ENCODE peak calls at places on chromosomes 16 and 17, in seven cellular contexts. N, W, U, G, K, P and L are unnamed samples.

GRCh38 chr16:81843243-81843582 is 64.1 kb downstream of the PLCG2 start:
- DNase-seq in G (no peak), W (no peak), N (no peak), U (no peak), P (no peak), K (no peak), L (no peak)

GRCh38 chr17:50905460-50905803 is 39.3 kb upstream of the TOB1 start:
- DNase-seq in P (no peak), G (no peak), N (no peak), K (no peak), U (no peak), W (no peak), L (no peak)

GRCh38 chr16:54493594-54493993 is 207.0 kb upstream of the IRX3 start:
- DNase-seq in U (no peak), K (no peak), P (no peak), N (no peak), W (no peak), G (no peak), L (no peak)

GRCh38 chr16:86926146-86926545 is 347.8 kb downstream of the FOXL1 start:
- DNase-seq in N (no peak), G (no peak), U (no peak), W (no peak), K (no peak), P (no peak), L (no peak)

GRCh38 chr16:27892879-27893278 is 170.6 kb downstream of the GSG1L start:
- DNase-seq in K (no peak), N (no peak), U (no peak), W (no peak), G (no peak), P (no peak), L (no peak)

GRCh38 chr17:49959183-49959935 is 9.6 kb upstream of the DLX4 start:
- DNase-seq in P (no peak), U (no peak), N (no peak), G (no peak), W (no peak), K (no peak), L (no peak)

GRCh38 chr17:32484041-32484461 is 2.7 kb upstream of the CDK5R1 start:
- DNase-seq in K (no peak), N (no peak), G (no peak), W (no peak), P (no peak), U (no peak), L (no peak)

GRCh38 chr17:56108811-56109284 is 44.4 kb upstream of the ANKFN1 start:
- DNase-seq in K (no peak), P (no peak), W (no peak), N (no peak), U (no peak), G (no peak), L (no peak)

GRCh38 chr17:57589151-57590034 is 155.7 kb downstream of the CCDC182 start:
- DNase-seq in N (no peak), P (no peak), K (no peak), U (no peak), W (peak; percentile 16), G (no peak), L (no peak)

GRCh38 chr17:41724476-41725030 is 9.9 kb downstream of the HAP1 start:
- DNase-seq in P (no peak), K (no peak), W (no peak), U (no peak), N (no peak), G (no peak), L (no peak)

GRCh38 chr17:50690887-50691549 is 16.7 kb downstream of the ANKRD40 start:
- DNase-seq in K (no peak), U (no peak), W (no peak), G (no peak), P (no peak), N (no peak), L (no peak)

GRCh38 chr16:51577621-51578303 is 426.7 kb upstream of the SALL1 start:
- DNase-seq in U (no peak), N (no peak), W (peak; percentile 97), G (no peak), P (no peak), K (no peak), L (no peak)

GRCh38 chr17:81073967-81074366 is 39.0 kb downstream of the BAIAP2 start:
- DNase-seq in W (no peak), P (no peak), G (no peak), K (no peak), N (no peak), U (no peak), L (no peak)

GRCh38 chr17:81076097-81076754 is 41.3 kb downstream of the BAIAP2 start:
- DNase-seq in G (no peak), K (no peak), U (no peak), W (no peak), P (no peak), N (no peak), L (no peak)

GRCh38 chr17:81074440-81074839 is 39.5 kb downstream of the BAIAP2 start:
- DNase-seq in N (no peak), K (no peak), P (no peak), G (no peak), W (no peak), U (no peak), L (no peak)

GRCh38 chr17:81074875-81075274 is 39.9 kb downstream of the BAIAP2 start:
- DNase-seq in N (no peak), W (no peak), K (no peak), P (no peak), U (no peak), G (no peak), L (no peak)

GRCh38 chr17:81075307-81075706 is 40.4 kb downstream of the BAIAP2 start:
- DNase-seq in G (no peak), W (no peak), K (no peak), N (no peak), U (no peak), P (no peak), L (no peak)
- TF ChIP-seq CTCF in G (no peak), W (no peak), K (no peak), N (no peak), U (no peak), P (no peak), L (no peak)

GRCh38 chr17:75268931-75269330 is 2.1 kb downstream of the MIF4GD start:
- DNase-seq in K (no peak), G (no peak), P (no peak), N (no peak), U (no peak), W (no peak), L (no peak)

GRCh38 chr17:75266315-75267145 is 4.5 kb downstream of the MIF4GD start:
- DNase-seq in G (no peak), K (no peak), U (no peak), N (no peak), P (no peak), W (no peak), L (no peak)

GRCh38 chr17:75265614-75266314 is 4.1 kb downstream of the MRPS7 start:
- DNase-seq in G (no peak), K (no peak), N (no peak), U (no peak), W (no peak), P (no peak), L (no peak)

GRCh38 chr17:75267146-75267402 is 4.0 kb downstream of the MIF4GD start:
- DNase-seq in N (no peak), W (no peak), P (no peak), U (no peak), G (no peak), K (no peak), L (no peak)

DNA sequence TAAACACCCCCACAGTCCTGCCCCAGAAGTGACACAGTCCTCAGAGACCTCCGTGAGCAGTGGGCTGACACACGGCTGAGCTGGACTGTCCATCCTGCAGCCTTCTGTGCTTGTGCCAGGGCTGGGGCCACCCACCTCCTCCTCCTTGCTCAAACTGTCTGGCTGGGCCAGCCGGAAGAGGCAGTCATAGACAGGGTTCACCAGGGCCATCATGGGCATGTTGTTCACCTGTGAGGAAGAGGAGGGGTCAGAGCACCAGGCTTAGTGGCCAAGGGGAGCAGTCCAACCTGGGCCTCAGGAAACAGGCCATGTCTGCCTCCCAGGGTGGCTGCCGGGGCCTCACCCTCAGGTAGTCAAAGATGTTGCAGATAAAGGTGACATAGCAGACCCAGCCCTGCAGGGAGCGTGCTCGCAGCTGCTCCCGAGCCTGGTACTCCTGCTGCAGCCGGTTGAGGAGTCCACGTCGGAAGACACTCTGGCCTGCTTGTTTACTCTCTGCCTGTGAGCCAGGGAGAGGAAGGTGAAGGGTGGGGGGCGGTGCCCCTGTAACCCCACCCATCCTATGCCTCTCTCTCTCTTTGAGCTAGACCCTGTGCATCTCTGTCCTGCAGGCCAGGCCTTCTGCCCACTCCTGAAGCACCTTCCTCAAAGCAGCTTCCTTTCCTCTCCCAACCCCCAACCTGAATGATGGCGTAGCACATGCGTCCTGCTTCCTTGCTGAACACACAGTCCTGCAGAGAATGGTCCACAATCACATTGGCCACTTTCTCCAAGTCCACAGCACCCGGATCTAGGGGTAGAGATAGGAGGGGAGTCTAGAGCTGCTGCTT is 3.4 kb downstream of the MIF4GD start:
- DNase-seq in N (no peak), U (no peak), W (no peak), K (no peak), P (no peak), G (no peak), L (no peak)
- TF ChIP-seq CTCF in N (peak; percentile 35), U (no peak), W (peak; percentile 54), K (no peak), P (no peak), G (no peak), L (no peak)

GRCh38 chr17:28991779-28992178 is 14.1 kb downstream of the SEZ6 start:
- DNase-seq in N (no peak), K (no peak), G (no peak), U (no peak), W (no peak), P (no peak), L (no peak)

GRCh38 chr17:28993013-28993600 is 12.7 kb downstream of the SEZ6 start:
- DNase-seq in N (no peak), W (no peak), K (no peak), G (no peak), P (no peak), U (no peak), L (no peak)

GRCh38 chr17:28993645-28994426 is 12.0 kb downstream of the SEZ6 start:
- DNase-seq in U (no peak), P (no peak), K (no peak), G (no peak), W (no peak), N (no peak), L (no peak)

GRCh38 chr17:28989028-28989427 is 16.8 kb downstream of the SEZ6 start:
- DNase-seq in U (no peak), G (no peak), N (no peak), P (no peak), W (no peak), K (no peak), L (no peak)

GRCh38 chr17:28992202-28992601 is 13.6 kb downstream of the SEZ6 start:
- DNase-seq in K (no peak), U (no peak), G (no peak), P (no peak), W (no peak), N (no peak), L (no peak)
- TF ChIP-seq CTCF in K (no peak), U (no peak), G (no peak), P (no peak), W (no peak), N (no peak), L (no peak)

DNA sequence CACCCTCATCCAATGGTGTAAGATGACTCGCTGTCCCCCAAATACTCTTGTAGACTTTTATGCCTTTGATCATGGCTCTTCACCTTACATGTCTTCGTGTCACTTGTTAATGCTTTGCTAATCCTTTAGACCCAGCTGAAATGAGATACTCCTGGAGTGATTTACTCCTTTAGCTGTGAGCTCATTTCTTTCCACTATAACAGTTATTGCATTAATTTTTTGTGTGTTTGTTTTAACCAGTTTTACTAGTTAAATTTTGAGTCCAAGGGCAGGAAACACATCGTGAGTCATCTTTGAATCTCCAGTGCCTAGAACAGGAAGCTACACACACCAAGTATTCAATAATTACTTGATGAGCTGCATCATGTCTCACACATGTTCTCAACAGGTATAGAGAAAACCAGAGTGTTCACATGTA is 6.5 kb upstream of the CTCF start:
- DNase-seq in N (no peak), W (peak; percentile 86), G (no peak), P (no peak), U (no peak), K (no peak), L (no peak)
- TF ChIP-seq CTCF in N (no peak), W (no peak), G (no peak), P (no peak), U (no peak), K (no peak), L (no peak)